ENCODE peak calls at places on chromosomes 1 and 21, in four cellular contexts. S, A, F and E are unnamed samples.

GRCh38 chr21:33894736-33895288 is 20.8 kb downstream of the ATP5PO start:
- DNase-seq in F (peak; percentile 91), S (peak; percentile 53), A (peak; percentile 18), E (peak; percentile 58)

GRCh38 chr21:42010507-42011493 is 640 bp upstream of the ZBTB21 start:
- DNase-seq in S (peak; percentile 13), F (peak; percentile 31), A (peak; percentile 47), E (peak; percentile 41)

GRCh38 chr21:34938079-34938764 is 110.9 kb downstream of the RUNX1 start:
- DNase-seq in F (peak; percentile 19), A (no peak), S (no peak), E (no peak)

GRCh38 chr1:64871256-64871655 is 95.1 kb downstream of the JAK1 start:
- DNase-seq in F (no peak), S (no peak), A (no peak), E (no peak)

GRCh38 chr21:27759091-27759659 is 792.3 kb upstream of the ADAMTS5 start:
- DNase-seq in S (no peak), F (peak; percentile 9), A (no peak), E (peak; percentile 32)

GRCh38 chr1:221439008-221439733 is 302.7 kb downstream of the DUSP10 start:
- DNase-seq in S (peak; percentile 22), F (peak; percentile 40), A (no peak), E (no peak)

GRCh38 chr1:31609512-31609911 is 8.0 kb upstream of the HCRTR1 start:
- DNase-seq in F (no peak), S (no peak), A (no peak), E (no peak)

GRCh38 chr1:198072177-198072576 is 84.6 kb upstream of the NEK7 start:
- DNase-seq in S (no peak), A (no peak), F (peak; percentile 20), E (no peak)